ENCODE peak calls at places on chromosomes 4 and X, in seven cellular contexts. W, Q, I, V, K, N and A are unnamed samples.
A peak's percentile ranks its signal among the peaks of the same experiment; 100 is the strongest.

GRCh38 chrX:109886122-109886761 is 116.7 kb upstream of the TMEM164 start:
- DNase-seq in V (no peak), W (peak; percentile 41), Q (peak; percentile 34), I (peak; percentile 57), K (peak; percentile 37), N (no peak), A (peak; percentile 52)

GRCh38 chrX:19487520-19488200 is 27.6 kb downstream of the MAP3K15 start:
- DNase-seq in I (peak; percentile 29), Q (no peak), V (peak; percentile 2), K (no peak), N (no peak), W (no peak), A (no peak)

GRCh38 chr4:186015212-186015817 is 53.6 kb upstream of the TLR3 start:
- DNase-seq in Q (peak; percentile 31), W (no peak), I (no peak), K (no peak), V (no peak), N (no peak), A (no peak)

GRCh38 chr4:140617494-140618060 is 48.8 kb upstream of the UCP1 start:
- DNase-seq in V (no peak), N (no peak), K (no peak), W (no peak), I (no peak), Q (no peak), A (no peak)

GRCh38 chrX:74931214-74931613 is 6.0 kb upstream of the NEXMIF start:
- DNase-seq in W (no peak), K (no peak), I (no peak), N (no peak), V (no peak), Q (no peak), A (no peak)

GRCh38 chr4:26069218-26069617 is 155.2 kb downstream of the SMIM20 start:
- DNase-seq in N (no peak), K (peak; percentile 45), W (no peak), Q (no peak), V (no peak), I (peak; percentile 9), A (no peak)

GRCh38 chrX:51571821-51572220 is 46.9 kb downstream of the CENPVL3 start:
- DNase-seq in N (no peak), V (no peak), I (no peak), W (no peak), K (no peak), Q (no peak), A (no peak)

GRCh38 chr4:108049406-108049805 is 59.7 kb downstream of the HADH start:
- DNase-seq in N (no peak), Q (no peak), K (no peak), I (no peak), V (no peak), W (no peak), A (no peak)

GRCh38 chr4:41400296-41400695 is 137.7 kb upstream of the LIMCH1 start:
- DNase-seq in K (no peak), W (no peak), V (no peak), I (no peak), N (no peak), Q (no peak), A (no peak)

GRCh38 chr4:93719552-93719951 is 109.0 kb upstream of the ATOH1 start:
- DNase-seq in N (no peak), K (no peak), V (no peak), W (no peak), Q (no peak), I (no peak), A (no peak)

GRCh38 chr4:41365726-41366125 is 109.0 kb downstream of the UCHL1 start:
- DNase-seq in N (no peak), K (no peak), Q (no peak), W (no peak), I (no peak), V (no peak), A (no peak)

GRCh38 chr4:89755210-89755609 is 81.8 kb downstream of the SNCA start:
- DNase-seq in Q (no peak), K (peak; percentile 20), I (no peak), N (no peak), V (no peak), W (no peak), A (no peak)

GRCh38 chr4:39635023-39635422 is 3.6 kb downstream of the SMIM14 start:
- DNase-seq in V (no peak), W (no peak), Q (no peak), K (no peak), N (no peak), I (no peak), A (no peak)

GRCh38 chr4:142846105-142846728 is at the start of gene INPP4B:
- DNase-seq in W (peak; percentile 48), N (peak; percentile 58), V (no peak), Q (peak; percentile 28), K (peak; percentile 56), I (peak; percentile 35), A (peak; percentile 45)

GRCh38 chr4:8132400-8132799 is 26.2 kb downstream of the ABLIM2 start:
- DNase-seq in Q (no peak), K (no peak), N (no peak), W (no peak), I (no peak), V (no peak), A (no peak)

GRCh38 chr4:8129785-8130184 is 28.8 kb downstream of the ABLIM2 start:
- DNase-seq in K (no peak), W (no peak), I (no peak), V (no peak), N (no peak), Q (no peak), A (no peak)

GRCh38 chr4:8130346-8131066 is 28.1 kb downstream of the ABLIM2 start:
- DNase-seq in K (no peak), N (no peak), V (no peak), Q (no peak), I (no peak), W (no peak), A (no peak)

GRCh38 chr4:8131826-8132225 is 26.8 kb downstream of the ABLIM2 start:
- DNase-seq in W (no peak), V (no peak), K (no peak), I (no peak), N (no peak), Q (no peak), A (peak; percentile 4)

GRCh38 chr4:8131210-8131609 is 27.4 kb downstream of the ABLIM2 start:
- DNase-seq in K (no peak), N (no peak), I (no peak), W (no peak), Q (no peak), V (no peak), A (no peak)
- H3K4me3 ChIP-seq in K (no peak overlapping the region), N (no peak overlapping the region), I (no peak overlapping the region), W (no peak overlapping the region), Q (no peak overlapping the region), V (no peak overlapping the region), A (no peak overlapping the region)

GRCh38 chr4:70915874-70916559 is 13.8 kb downstream of the MOB1B start:
- DNase-seq in N (no peak), I (no peak), K (no peak), V (no peak), Q (no peak), W (no peak), A (no peak)
- H3K4me3 ChIP-seq in N (no peak overlapping the region), I (no peak overlapping the region), K (no peak overlapping the region), V (no peak overlapping the region), Q (no peak overlapping the region), W (no peak overlapping the region), A (no peak overlapping the region)

DNA sequence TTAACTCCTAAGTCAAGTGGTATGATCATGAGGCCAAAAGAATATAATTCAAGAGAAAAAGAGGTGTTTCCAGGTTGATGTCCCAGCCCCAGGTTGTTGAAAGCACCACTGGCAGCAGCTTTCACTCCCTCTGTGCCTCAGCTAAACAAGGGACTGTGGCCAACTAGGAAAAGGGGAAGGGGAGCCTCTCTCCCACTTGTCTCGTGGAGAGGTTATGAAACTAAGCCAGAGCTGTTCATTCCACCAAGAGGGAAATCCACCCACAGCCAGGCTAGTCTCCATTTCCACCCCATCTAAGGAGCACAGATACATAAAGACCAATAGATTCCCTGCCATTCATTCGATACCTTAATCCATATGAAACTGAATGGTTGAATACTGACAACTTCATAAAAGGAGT is 8.1 kb downstream of the ANXA5 start:
- DNase-seq in V (no peak), Q (no peak), I (no peak), N (no peak), W (no peak), K (no peak), A (no peak)
- H3K4me3 ChIP-seq in V (no peak overlapping the region), Q (no peak overlapping the region), I (no peak overlapping the region), N (no peak overlapping the region), W (no peak overlapping the region), K (no peak overlapping the region), A (no peak overlapping the region)

DNA sequence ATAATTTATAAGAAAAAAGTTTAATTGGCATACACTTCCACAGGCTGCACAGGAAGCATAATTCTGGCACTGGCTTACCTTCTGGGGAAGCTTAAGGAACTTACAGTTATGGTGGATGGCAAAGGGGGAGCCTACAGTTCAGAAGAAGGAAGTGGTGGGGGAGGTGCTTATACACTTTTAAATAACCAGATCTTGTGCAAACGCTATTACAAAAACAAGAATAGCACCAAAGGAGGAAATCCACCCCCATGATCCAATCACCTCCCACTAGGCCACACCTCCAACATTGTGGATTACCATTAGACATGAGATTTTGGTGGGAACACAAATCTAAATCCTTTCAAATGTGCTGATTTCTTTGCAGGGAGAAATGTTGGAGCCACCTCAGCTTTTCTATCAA is 287.7 kb downstream of the CPXCR1 start:
- DNase-seq in K (no peak), N (no peak), Q (no peak), I (no peak), W (no peak), V (no peak), A (no peak)
- H3K4me3 ChIP-seq in K (no peak overlapping the region), N (no peak overlapping the region), Q (no peak overlapping the region), I (no peak overlapping the region), W (no peak overlapping the region), V (no peak overlapping the region), A (no peak overlapping the region)

GRCh38 chr4:128287871-128288688 is 467 bp upstream of the PGRMC2 start:
- DNase-seq in K (peak; percentile 100), N (peak; percentile 100), W (peak; percentile 100), Q (peak; percentile 100), V (peak; percentile 76), I (peak; percentile 98), A (peak; percentile 100)

GRCh38 chr4:128288689-128289106 is 1.1 kb upstream of the PGRMC2 start:
- DNase-seq in V (no peak), W (no peak), I (peak; percentile 33), K (peak; percentile 53), N (no peak), Q (no peak), A (no peak)

GRCh38 chr4:128290526-128290925 is 2.9 kb upstream of the PGRMC2 start:
- DNase-seq in I (no peak), N (no peak), V (no peak), Q (no peak), K (no peak), W (no peak), A (no peak)

GRCh38 chr4:128291096-128291495 is 3.5 kb upstream of the PGRMC2 start:
- DNase-seq in I (no peak), V (no peak), N (no peak), W (no peak), K (no peak), Q (no peak), A (no peak)

GRCh38 chr4:128289523-128290158 is 2.0 kb upstream of the PGRMC2 start:
- DNase-seq in V (no peak), Q (no peak), N (no peak), K (no peak), I (no peak), W (no peak), A (no peak)
- H3K4me3 ChIP-seq in V (no peak overlapping the region), Q (no peak overlapping the region), N (no peak overlapping the region), K (no peak overlapping the region), I (peak overlapping the region; percentile 59), W (no peak overlapping the region), A (no peak overlapping the region)